ENCODE peak calls at places on chromosomes 6 and 20, in eight cellular contexts. Y, B, F, M, N, V, C and T are unnamed samples.

GRCh38 chr6:13813011-13813410 is 1.3 kb downstream of the MCUR1 start:
- DNase-seq in B (no peak), F (no peak), M (peak), Y (no peak), N (no peak), C (peak), V (no peak), T (peak)

GRCh38 chr6:133051264-133051663 is 189.9 kb upstream of the EYA4 start:
- DNase-seq in F (no peak), Y (no peak), C (no peak), B (no peak), M (no peak), V (no peak), N (no peak), T (no peak)

GRCh38 chr6:106739387-106739786 is 110.0 kb downstream of the QRSL1 start:
- DNase-seq in V (no peak), B (peak), F (no peak), Y (peak), N (no peak), M (no peak), C (no peak), T (no peak)

GRCh38 chr6:97626586-97627441 is 343.8 kb upstream of the MMS22L start:
- DNase-seq in B (peak), Y (no peak), M (peak), N (no peak), F (no peak), C (peak), V (peak), T (peak)

GRCh38 chr6:99813565-99813964 is 180.5 kb downstream of the MCHR2 start:
- DNase-seq in B (no peak), Y (no peak), N (no peak), C (no peak), M (no peak), V (no peak), F (no peak), T (no peak)

GRCh38 chr20:48154040-48154439 is 368.8 kb upstream of the SULF2 start:
- DNase-seq in N (no peak), V (no peak), M (no peak), F (no peak), C (no peak), B (no peak), Y (no peak), T (no peak)

GRCh38 chr20:1853472-1853871 is 41.7 kb upstream of the SIRPA start:
- DNase-seq in C (no peak), F (no peak), Y (no peak), B (no peak), M (no peak), V (no peak), N (no peak), T (no peak)

GRCh38 chr6:151445482-151445881 is 6.4 kb downstream of the RMND1 start:
- DNase-seq in C (no peak), B (peak), N (no peak), F (no peak), M (no peak), V (no peak), Y (no peak), T (no peak)

GRCh38 chr6:120489941-120490340 is 844.3 kb downstream of the TBC1D32 start:
- DNase-seq in B (no peak), N (no peak), Y (no peak), M (no peak), F (no peak), V (no peak), C (no peak), T (no peak)

GRCh38 chr20:15396900-15397299 is 1059.5 kb upstream of the FLRT3 start:
- DNase-seq in V (no peak), F (no peak), N (no peak), B (peak), Y (no peak), C (no peak), M (no peak), T (no peak)